ENCODE peak calls at places on chromosomes 1 and 21, in four cellular contexts. R, V, P and N are unnamed samples.
A peak's percentile ranks its signal among the peaks of the same experiment; 100 is the strongest.

GRCh38 chr21:42097860-42098259 is 26.7 kb downstream of the UMODL1 start:
- DNase-seq in R (no peak), V (peak; percentile 55), P (no peak), N (no peak)

GRCh38 chr1:228902781-228903572 is 167.7 kb downstream of the RHOU start:
- DNase-seq in V (peak; percentile 91), P (no peak), R (no peak), N (no peak)

GRCh38 chr1:28756846-28757245 is 20.1 kb downstream of the YTHDF2 start:
- DNase-seq in P (no peak), R (no peak), V (no peak), N (no peak)

GRCh38 chr1:178918955-178919354 is 48.1 kb upstream of the ANGPTL1 start:
- DNase-seq in V (peak; percentile 55), P (no peak), R (no peak), N (no peak)

GRCh38 chr1:238674331-238674730 is 712.0 kb upstream of the CHRM3 start:
- DNase-seq in V (no peak), P (no peak), R (no peak), N (no peak)

GRCh38 chr1:2158272-2158671 is 36.3 kb downstream of the FAAP20 start:
- DNase-seq in V (no peak), R (no peak), P (no peak), N (no peak)

GRCh38 chr1:18948913-18949688 is 7.4 kb downstream of the IFFO2 start:
- DNase-seq in R (no peak), P (no peak), V (peak; percentile 93), N (no peak)

GRCh38 chr1:91650764-91651163 is 150.1 kb downstream of the CDC7 start:
- DNase-seq in P (no peak), V (no peak), R (no peak), N (peak; percentile 47)

GRCh38 chr21:31482460-31482859 is 138.4 kb upstream of the TIAM1 start:
- DNase-seq in P (no peak), V (no peak), R (no peak), N (no peak)

GRCh38 chr1:182406006-182406405 is 5.5 kb upstream of the TEDDM1 start:
- DNase-seq in P (no peak), R (no peak), V (no peak), N (no peak)

GRCh38 chr21:30227633-30228404 is 11.9 kb upstream of the CLDN8 start:
- DNase-seq in R (no peak), P (no peak), V (no peak), N (peak; percentile 21)

GRCh38 chr1:64948905-64949833 is 17.2 kb downstream of the JAK1 start:
- DNase-seq in P (no peak), R (no peak), V (no peak), N (peak; percentile 40)

GRCh38 chr1:197619008-197619640 is 156.2 kb downstream of the DENND1B start:
- DNase-seq in R (no peak), V (peak; percentile 5), P (no peak), N (no peak)

GRCh38 chr1:42931108-42931539 is 27.5 kb downstream of the SLC2A1 start:
- DNase-seq in V (no peak), R (peak; percentile 58), P (peak; percentile 69), N (peak; percentile 76)

GRCh38 chr1:154430903-154431302 is 25.8 kb downstream of the IL6R start:
- DNase-seq in R (peak; percentile 53), V (no peak), P (no peak), N (peak; percentile 67)

GRCh38 chr1:235012436-235013210 is 116.0 kb downstream of the TOMM20 start:
- DNase-seq in P (no peak), V (no peak), R (no peak), N (no peak)

GRCh38 chr1:112395832-112396667 is at the start of gene CTTNBP2NL:
- DNase-seq in V (peak; percentile 93), P (no peak), R (peak; percentile 98), N (peak; percentile 98)

GRCh38 chr1:205240118-205240517 is 12.4 kb downstream of the TMCC2 start:
- DNase-seq in R (no peak), V (no peak), P (no peak), N (no peak)

GRCh38 chr1:20871419-20871818 is 84.3 kb upstream of the HP1BP3 start:
- DNase-seq in P (no peak), R (no peak), V (no peak), N (no peak)

GRCh38 chr1:59593798-59594790 is 220.7 kb upstream of the HOOK1 start:
- DNase-seq in P (no peak), R (no peak), V (peak; percentile 65), N (no peak)

GRCh38 chr1:12434174-12434573 is 183.8 kb downstream of the DHRS3 start:
- DNase-seq in V (no peak), P (peak; percentile 73), R (no peak), N (peak; percentile 36)

GRCh38 chr1:183327429-183328290 is 90.5 kb downstream of the NMNAT2 start:
- DNase-seq in R (no peak), V (no peak), P (no peak), N (no peak)

GRCh38 chr1:214310777-214311690 is 30.1 kb downstream of the SMYD2 start:
- DNase-seq in V (no peak), P (no peak), R (no peak), N (no peak)

GRCh38 chr1:165376041-165376810 is 19.7 kb upstream of the LMX1A start:
- DNase-seq in P (no peak), R (peak; percentile 79), V (no peak), N (peak; percentile 22)

GRCh38 chr1:162856260-162856659 is 4.7 kb downstream of the CCDC190 start:
- DNase-seq in R (no peak), P (no peak), V (no peak), N (no peak)

GRCh38 chr1:92877081-92877711 is 45.4 kb downstream of the RPL5 start:
- DNase-seq in P (no peak), R (no peak), V (no peak), N (no peak)

GRCh38 chr21:34052171-34052570 is 21.2 kb upstream of the MRPS6 start:
- DNase-seq in V (no peak), R (no peak), P (no peak), N (no peak)

GRCh38 chr1:72037745-72038343 is 244.5 kb downstream of the NEGR1 start:
- DNase-seq in V (peak; percentile 25), R (peak; percentile 34), P (no peak), N (peak; percentile 8)
- TF ChIP-seq CBFB in V (no peak), R (no peak), P (no peak), N (no peak)

DNA sequence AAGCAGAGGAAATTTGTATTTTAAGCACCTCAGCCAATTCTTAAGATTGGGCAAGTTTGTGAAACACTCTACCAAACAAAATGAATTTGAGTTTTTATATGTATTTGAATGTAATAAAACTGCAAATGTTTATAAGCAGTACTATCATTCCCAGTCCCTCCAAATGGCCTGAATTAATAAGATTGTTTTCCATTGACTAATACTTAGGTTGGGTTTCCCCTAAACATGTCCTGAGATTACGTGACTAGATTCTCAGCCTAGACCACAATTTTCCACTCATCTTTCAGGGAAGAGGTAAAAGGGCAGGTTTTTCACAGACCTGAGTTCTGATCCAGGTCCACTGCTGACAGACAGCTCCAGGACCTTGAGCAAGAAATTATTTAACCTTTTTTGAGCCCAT is 51.4 kb downstream of the BEND5 start:
- DNase-seq in V (no peak), P (no peak), R (no peak), N (no peak)
- TF ChIP-seq CBFB in V (no peak), P (no peak), R (no peak), N (no peak)

GRCh38 chr1:25239681-25240541 is 7.3 kb downstream of the RSRP1 start:
- DNase-seq in V (peak; percentile 83), R (peak; percentile 87), P (peak; percentile 93), N (peak; percentile 76)
- TF ChIP-seq CBFB in V (peak; percentile 61), R (no peak), P (peak; percentile 71), N (no peak)

GRCh38 chr1:116224111-116224510 is 112.9 kb downstream of the MAB21L3 start:
- DNase-seq in R (no peak), P (no peak), V (no peak), N (no peak)

GRCh38 chr1:116224561-116224960 is 113.4 kb downstream of the MAB21L3 start:
- DNase-seq in V (no peak), R (no peak), P (no peak), N (no peak)

GRCh38 chr1:116219651-116220434 is 108.6 kb downstream of the MAB21L3 start:
- DNase-seq in V (no peak), P (no peak), R (no peak), N (no peak)

DNA sequence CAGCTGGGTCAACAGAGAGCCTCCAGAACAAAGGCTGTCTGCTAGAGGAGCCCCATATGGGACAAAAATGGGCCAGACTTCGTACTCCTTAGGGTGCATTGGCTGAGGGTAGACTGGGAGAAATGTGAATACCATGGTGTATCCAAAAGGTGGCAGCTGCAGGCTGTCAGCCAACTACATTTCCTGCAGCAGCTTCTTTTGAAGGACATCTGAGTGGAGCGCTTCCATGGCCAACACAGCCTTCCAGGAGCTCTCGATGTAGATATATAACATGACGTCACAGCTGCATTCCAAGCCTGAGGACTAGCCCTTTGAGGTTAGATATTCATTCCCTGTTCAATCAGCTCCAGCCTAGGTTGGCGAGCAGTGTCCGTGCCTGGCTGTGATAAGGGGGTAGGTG is 107.7 kb downstream of the MAB21L3 start:
- DNase-seq in R (no peak), P (no peak), V (peak; percentile 14), N (no peak)
- TF ChIP-seq CBFB in R (no peak), P (no peak), V (no peak), N (no peak)

DNA sequence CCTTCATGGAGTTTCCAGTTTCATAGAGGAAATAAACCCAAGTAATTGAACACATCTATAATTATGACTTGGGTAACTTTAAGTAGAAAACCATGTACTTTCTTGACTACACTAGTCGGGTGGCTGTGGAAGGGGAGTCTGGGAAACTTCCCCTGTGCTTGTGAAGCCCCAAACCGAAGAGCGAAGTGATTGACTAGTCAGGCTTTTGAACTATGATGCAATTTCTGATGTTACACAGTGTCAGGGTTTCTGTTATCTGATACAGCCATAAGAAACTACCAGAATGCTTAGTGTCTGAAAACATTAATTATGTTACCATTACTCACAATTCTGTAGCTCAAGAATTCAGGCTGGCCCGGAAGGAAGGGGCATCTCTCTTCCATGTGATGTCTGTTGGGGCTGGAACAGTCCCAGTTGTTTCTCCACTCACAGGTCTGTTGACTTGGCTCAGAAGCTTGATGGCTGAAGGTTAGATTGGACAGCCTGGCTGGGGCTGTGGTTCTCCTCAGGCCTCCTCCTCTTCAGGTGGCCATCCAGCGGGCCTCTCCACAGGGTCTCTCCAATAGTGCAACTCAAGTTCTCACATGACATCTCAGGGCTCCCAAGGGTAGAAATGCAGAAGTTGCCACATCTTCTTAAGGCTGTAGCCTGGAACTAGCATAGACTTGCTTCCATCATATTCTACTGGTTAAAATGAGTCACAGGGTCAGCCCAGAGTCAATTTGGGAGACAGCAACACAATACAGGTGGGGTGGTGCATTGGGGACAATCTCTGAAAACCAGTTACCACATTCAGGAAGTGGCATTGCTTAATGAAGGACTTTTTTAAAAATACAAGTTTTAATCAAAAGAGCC is 8.3 kb upstream of the C8B start:
- DNase-seq in V (no peak), P (no peak), R (no peak), N (no peak)
- TF ChIP-seq CBFB in V (no peak), P (no peak), R (no peak), N (no peak)

GRCh38 chr1:67019600-67020136 is 34.3 kb downstream of the SLC35D1 start:
- DNase-seq in P (no peak), R (no peak), V (no peak), N (no peak)
- TF ChIP-seq CBFB in P (no peak), R (no peak), V (no peak), N (no peak)